ENCODE peak calls at places on chromosomes 13 and 19, in six cellular contexts. One of them, this sample, is unnamed.

GRCh38 chr13:82615043-82615442 is 1267.2 kb downstream of the SLITRK1 start:
- DNase-seq in Peyer's patch: no peak
- DNase-seq in lower leg skin: no peak
- DNase-seq in breast epithelium: no peak
- DNase-seq in fibroblast of lung: no peak
- DNase-seq in BJ: no peak
- DNase-seq in this sample: no peak

GRCh38 chr19:35216833-35217707 is 11.5 kb downstream of the FAM187B start:
- DNase-seq in breast epithelium: no peak
- DNase-seq in BJ: no peak
- DNase-seq in Peyer's patch: peak
- DNase-seq in fibroblast of lung: no peak
- DNase-seq in lower leg skin: peak
- DNase-seq in this sample: no peak

GRCh38 chr19:58117841-58118575 is 20.0 kb upstream of the ZSCAN18 start:
- DNase-seq in Peyer's patch: no peak
- DNase-seq in fibroblast of lung: no peak
- DNase-seq in lower leg skin: no peak
- DNase-seq in breast epithelium: no peak
- DNase-seq in BJ: no peak
- DNase-seq in this sample: no peak

GRCh38 chr13:32548837-32549236 is 10.2 kb upstream of the N4BP2L2 start:
- DNase-seq in breast epithelium: no peak
- DNase-seq in Peyer's patch: no peak
- DNase-seq in fibroblast of lung: no peak
- DNase-seq in lower leg skin: no peak
- DNase-seq in BJ: no peak
- DNase-seq in this sample: no peak

GRCh38 chr13:84655677-84656076 is 773.4 kb upstream of the SLITRK1 start:
- DNase-seq in fibroblast of lung: peak
- DNase-seq in Peyer's patch: no peak
- DNase-seq in BJ: no peak
- DNase-seq in lower leg skin: no peak
- DNase-seq in breast epithelium: no peak
- DNase-seq in this sample: no peak

GRCh38 chr19:40257096-40257517 is 28.0 kb downstream of the AKT2 start:
- DNase-seq in BJ: no peak
- DNase-seq in lower leg skin: no peak
- DNase-seq in breast epithelium: peak
- DNase-seq in Peyer's patch: no peak
- DNase-seq in fibroblast of lung: no peak
- DNase-seq in this sample: no peak

GRCh38 chr19:39264306-39265290 is 3.6 kb upstream of the IFNL2 start:
- DNase-seq in breast epithelium: no peak
- DNase-seq in Peyer's patch: peak
- DNase-seq in BJ: no peak
- DNase-seq in lower leg skin: no peak
- DNase-seq in fibroblast of lung: peak
- DNase-seq in this sample: no peak

GRCh38 chr13:31209172-31209818 is 9.5 kb downstream of the B3GLCT start:
- DNase-seq in breast epithelium: peak
- DNase-seq in BJ: no peak
- DNase-seq in Peyer's patch: no peak
- DNase-seq in fibroblast of lung: peak
- DNase-seq in lower leg skin: peak
- DNase-seq in this sample: no peak

GRCh38 chr19:37699057-37699456 is 20.5 kb downstream of the ZNF607 start:
- DNase-seq in lower leg skin: no peak
- DNase-seq in BJ: no peak
- DNase-seq in breast epithelium: no peak
- DNase-seq in fibroblast of lung: peak
- DNase-seq in Peyer's patch: no peak
- DNase-seq in this sample: no peak

GRCh38 chr13:32976046-32976781 is 40.0 kb upstream of the KL start:
- DNase-seq in lower leg skin: no peak
- DNase-seq in BJ: no peak
- DNase-seq in breast epithelium: no peak
- DNase-seq in fibroblast of lung: no peak
- DNase-seq in Peyer's patch: no peak
- DNase-seq in this sample: no peak

GRCh38 chr13:60282708-60283107 is 114.3 kb upstream of the TDRD3 start:
- DNase-seq in Peyer's patch: no peak
- DNase-seq in breast epithelium: no peak
- DNase-seq in BJ: no peak
- DNase-seq in lower leg skin: no peak
- DNase-seq in fibroblast of lung: no peak
- DNase-seq in this sample: no peak

GRCh38 chr19:11673608-11674041 is 65.1 kb downstream of the ZNF823 start:
- DNase-seq in fibroblast of lung: peak
- DNase-seq in BJ: no peak
- DNase-seq in lower leg skin: peak
- DNase-seq in Peyer's patch: no peak
- DNase-seq in breast epithelium: peak
- DNase-seq in this sample: no peak

GRCh38 chr19:10896851-10897526 is 25.6 kb downstream of the CARM1 start:
- DNase-seq in lower leg skin: no peak
- DNase-seq in BJ: no peak
- DNase-seq in fibroblast of lung: no peak
- DNase-seq in Peyer's patch: no peak
- DNase-seq in breast epithelium: no peak
- DNase-seq in this sample: no peak

GRCh38 chr13:81872581-81872980 is 1531.7 kb upstream of the SPRY2 start:
- DNase-seq in lower leg skin: no peak
- DNase-seq in breast epithelium: no peak
- DNase-seq in BJ: no peak
- DNase-seq in fibroblast of lung: no peak
- DNase-seq in Peyer's patch: no peak
- DNase-seq in this sample: no peak

GRCh38 chr13:24851546-24851945 is 87.6 kb downstream of the RNF17 start:
- DNase-seq in BJ: peak
- DNase-seq in lower leg skin: no peak
- DNase-seq in fibroblast of lung: peak
- DNase-seq in Peyer's patch: no peak
- DNase-seq in breast epithelium: no peak
- DNase-seq in this sample: no peak

GRCh38 chr13:111844682-111845081 is 222.3 kb upstream of the SOX1 start:
- DNase-seq in Peyer's patch: no peak
- DNase-seq in lower leg skin: no peak
- DNase-seq in breast epithelium: no peak
- DNase-seq in fibroblast of lung: no peak
- DNase-seq in BJ: no peak
- DNase-seq in this sample: no peak

GRCh38 chr13:67001363-67001762 is 228.8 kb downstream of the PCDH9 start:
- DNase-seq in fibroblast of lung: no peak
- DNase-seq in breast epithelium: no peak
- DNase-seq in BJ: no peak
- DNase-seq in lower leg skin: no peak
- DNase-seq in Peyer's patch: no peak
- DNase-seq in this sample: no peak

GRCh38 chr13:24106429-24106828 is 54.1 kb upstream of the SPATA13 start:
- DNase-seq in fibroblast of lung: no peak
- DNase-seq in Peyer's patch: no peak
- DNase-seq in breast epithelium: peak
- DNase-seq in BJ: no peak
- DNase-seq in lower leg skin: no peak
- DNase-seq in this sample: no peak

GRCh38 chr19:10112037-10112751 is 701 bp downstream of the P2RY11 start:
- DNase-seq in lower leg skin: no peak
- DNase-seq in breast epithelium: no peak
- DNase-seq in BJ: no peak
- DNase-seq in Peyer's patch: peak
- DNase-seq in fibroblast of lung: no peak
- DNase-seq in this sample: no peak

GRCh38 chr19:38731654-38732301 is 12.5 kb downstream of the CAPN12 start:
- DNase-seq in Peyer's patch: no peak
- DNase-seq in BJ: no peak
- DNase-seq in lower leg skin: peak
- DNase-seq in fibroblast of lung: no peak
- DNase-seq in breast epithelium: peak
- DNase-seq in this sample: peak

GRCh38 chr13:98853791-98854191 is 101.3 kb upstream of the SLC15A1 start:
- DNase-seq in fibroblast of lung: peak
- DNase-seq in BJ: peak
- DNase-seq in lower leg skin: no peak
- DNase-seq in Peyer's patch: no peak
- DNase-seq in breast epithelium: no peak
- DNase-seq in this sample: no peak

GRCh38 chr19:45063851-45064801 is 12.2 kb downstream of the ZNF296 start:
- DNase-seq in fibroblast of lung: no peak
- DNase-seq in lower leg skin: no peak
- DNase-seq in BJ: no peak
- DNase-seq in Peyer's patch: no peak
- DNase-seq in breast epithelium: no peak
- DNase-seq in this sample: no peak

GRCh38 chr19:18098891-18099622 is 1.5 kb downstream of the MAST3 start:
- DNase-seq in breast epithelium: no peak
- DNase-seq in BJ: no peak
- DNase-seq in lower leg skin: no peak
- DNase-seq in Peyer's patch: peak
- DNase-seq in fibroblast of lung: no peak
- DNase-seq in this sample: no peak

GRCh38 chr13:21242236-21242635 is 65.8 kb downstream of the MRPL57 start:
- DNase-seq in lower leg skin: no peak
- DNase-seq in BJ: no peak
- DNase-seq in Peyer's patch: no peak
- DNase-seq in breast epithelium: no peak
- DNase-seq in fibroblast of lung: no peak
- DNase-seq in this sample: no peak

GRCh38 chr19:35860818-35861639 is 4.3 kb downstream of the KIRREL2 start:
- DNase-seq in BJ: no peak
- DNase-seq in breast epithelium: no peak
- DNase-seq in lower leg skin: no peak
- DNase-seq in fibroblast of lung: no peak
- DNase-seq in Peyer's patch: no peak
- DNase-seq in this sample: no peak

GRCh38 chr13:106133025-106133424 is 402.4 kb downstream of the EFNB2 start:
- DNase-seq in Peyer's patch: no peak
- DNase-seq in breast epithelium: no peak
- DNase-seq in lower leg skin: no peak
- DNase-seq in BJ: peak
- DNase-seq in fibroblast of lung: peak
- DNase-seq in this sample: no peak

GRCh38 chr19:55096061-55096701 is 20.5 kb downstream of the EPS8L1 start:
- DNase-seq in Peyer's patch: no peak
- DNase-seq in lower leg skin: no peak
- DNase-seq in BJ: no peak
- DNase-seq in breast epithelium: no peak
- DNase-seq in fibroblast of lung: no peak
- DNase-seq in this sample: no peak

GRCh38 chr13:26895081-26895807 is 134.7 kb upstream of the GPR12 start:
- DNase-seq in Peyer's patch: no peak
- DNase-seq in lower leg skin: no peak
- DNase-seq in fibroblast of lung: no peak
- DNase-seq in breast epithelium: no peak
- DNase-seq in BJ: no peak
- DNase-seq in this sample: no peak

GRCh38 chr19:15265849-15266248 is 33.6 kb upstream of the EPHX3 start:
- DNase-seq in fibroblast of lung: peak
- DNase-seq in lower leg skin: peak
- DNase-seq in Peyer's patch: peak
- DNase-seq in BJ: peak
- DNase-seq in breast epithelium: peak
- DNase-seq in this sample: no peak

GRCh38 chr13:106182404-106182803 is 353.1 kb downstream of the EFNB2 start:
- DNase-seq in BJ: peak
- DNase-seq in breast epithelium: no peak
- DNase-seq in Peyer's patch: no peak
- DNase-seq in fibroblast of lung: peak
- DNase-seq in lower leg skin: no peak
- DNase-seq in this sample: no peak

GRCh38 chr13:73717632-73718031 is 416.6 kb downstream of the KLF12 start:
- DNase-seq in Peyer's patch: no peak
- DNase-seq in lower leg skin: no peak
- DNase-seq in BJ: no peak
- DNase-seq in fibroblast of lung: peak
- DNase-seq in breast epithelium: no peak
- DNase-seq in this sample: no peak

DNA sequence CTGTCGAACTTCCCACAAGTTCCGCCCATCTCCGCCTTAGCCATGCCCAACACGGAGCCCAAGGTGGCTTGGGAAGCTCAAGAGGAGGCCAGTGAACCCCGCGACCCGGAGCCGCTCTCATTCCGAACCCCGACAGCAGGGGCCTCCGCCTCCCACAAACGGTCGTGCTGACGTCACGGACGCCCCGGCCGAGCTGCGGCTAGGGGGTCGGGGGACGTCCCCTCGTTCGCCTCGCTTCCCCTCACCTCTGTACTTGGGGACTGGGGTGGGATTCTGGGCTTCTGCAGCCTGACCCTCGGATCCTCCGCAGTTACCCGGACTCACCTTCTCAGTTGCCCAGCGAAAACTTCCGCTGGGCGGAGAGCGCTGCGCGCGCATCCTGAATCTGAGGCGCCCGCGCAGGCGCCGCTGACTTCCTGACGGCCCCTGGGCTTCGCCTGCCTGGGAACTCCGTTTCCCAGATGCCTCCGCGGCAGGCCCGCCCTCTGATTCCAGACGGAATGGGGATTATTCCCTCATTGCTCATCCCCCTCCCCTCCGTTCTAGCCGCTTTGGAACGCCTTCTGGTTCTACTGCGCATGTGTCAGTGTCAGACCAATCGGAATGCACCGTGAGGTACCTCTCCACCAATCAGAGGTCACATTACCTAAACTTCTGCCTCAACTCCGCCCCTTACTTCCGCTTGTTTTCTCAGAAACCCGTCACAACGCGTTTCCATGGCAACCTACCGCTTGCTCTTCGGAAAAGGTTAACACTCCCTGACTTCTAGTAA is at the start of gene VRK3:
- DNase-seq in lower leg skin: peak
- DNase-seq in BJ: peak
- DNase-seq in Peyer's patch: peak
- DNase-seq in breast epithelium: peak
- DNase-seq in fibroblast of lung: peak
- DNase-seq in this sample: peak
- TF ChIP-seq CTCF in lower leg skin: no peak
- TF ChIP-seq CTCF in BJ: peak
- TF ChIP-seq CTCF in Peyer's patch: no peak
- TF ChIP-seq CTCF in breast epithelium: no peak
- TF ChIP-seq CTCF in fibroblast of lung: peak
- TF ChIP-seq CTCF in this sample: no peak

GRCh38 chr13:97588993-97589392 is 155.0 kb downstream of the RAP2A start:
- DNase-seq in lower leg skin: no peak
- DNase-seq in Peyer's patch: no peak
- DNase-seq in fibroblast of lung: no peak
- DNase-seq in breast epithelium: no peak
- DNase-seq in BJ: no peak
- DNase-seq in this sample: no peak
- TF ChIP-seq CTCF in lower leg skin: no peak
- TF ChIP-seq CTCF in Peyer's patch: no peak
- TF ChIP-seq CTCF in fibroblast of lung: no peak
- TF ChIP-seq CTCF in breast epithelium: no peak
- TF ChIP-seq CTCF in BJ: no peak
- TF ChIP-seq CTCF in this sample: no peak

GRCh38 chr13:112961457-112962369 is 7.3 kb upstream of the MCF2L start:
- DNase-seq in fibroblast of lung: no peak
- DNase-seq in Peyer's patch: no peak
- DNase-seq in BJ: no peak
- DNase-seq in breast epithelium: no peak
- DNase-seq in lower leg skin: no peak
- DNase-seq in this sample: peak
- TF ChIP-seq CTCF in fibroblast of lung: no peak
- TF ChIP-seq CTCF in Peyer's patch: no peak
- TF ChIP-seq CTCF in BJ: no peak
- TF ChIP-seq CTCF in breast epithelium: no peak
- TF ChIP-seq CTCF in lower leg skin: no peak
- TF ChIP-seq CTCF in this sample: no peak

GRCh38 chr19:48006762-48007161 is 12.3 kb downstream of the ELSPBP1 start:
- DNase-seq in breast epithelium: no peak
- DNase-seq in fibroblast of lung: no peak
- DNase-seq in Peyer's patch: no peak
- DNase-seq in BJ: no peak
- DNase-seq in lower leg skin: no peak
- DNase-seq in this sample: no peak
- TF ChIP-seq CTCF in breast epithelium: no peak
- TF ChIP-seq CTCF in fibroblast of lung: no peak
- TF ChIP-seq CTCF in Peyer's patch: no peak
- TF ChIP-seq CTCF in BJ: peak
- TF ChIP-seq CTCF in lower leg skin: no peak
- TF ChIP-seq CTCF in this sample: no peak

This sample was measured in suprapubic skin.